ENCODE peak calls at places on chromosomes 7 and 10, in seven cellular contexts. O is OCI-LY7, D is sigmoid colon, X is esophagus muscularis mucosa, B is uterus, E is AG04450, T is gastrocnemius medialis. L is an unnamed sample.

GRCh38 chr7:15315678-15316077 is 246.1 kb downstream of the AGMO start:
- DNase-seq in O (no peak), D (no peak), X (no peak), B (no peak), E (no peak), T (no peak), L (no peak)

GRCh38 chr7:155593455-155594162 is 47.2 kb upstream of the CNPY1 start:
- DNase-seq in O (no peak), D (no peak), X (no peak), B (no peak), E (no peak), T (no peak), L (no peak)

GRCh38 chr7:81501220-81501619 is 268.6 kb downstream of the HGF start:
- DNase-seq in O (peak; percentile 1), D (no peak), X (no peak), B (no peak), E (peak; percentile 23), T (no peak), L (no peak)

GRCh38 chr10:58266826-58267712 is 625 bp downstream of the IPMK start:
- DNase-seq in O (peak; percentile 68), D (peak; percentile 85), X (peak; percentile 92), B (peak; percentile 38), E (no peak), T (peak; percentile 55), L (peak; percentile 62)

GRCh38 chr7:101128040-101128834 is 1.3 kb downstream of the SERPINE1 start:
- DNase-seq in O (no peak), D (no peak), X (no peak), B (no peak), E (no peak), T (no peak), L (no peak)

GRCh38 chr10:51937313-51937712 is 237.9 kb upstream of the CSTF2T start:
- DNase-seq in O (no peak), D (no peak), X (no peak), B (no peak), E (peak; percentile 42), T (no peak), L (no peak)

GRCh38 chr7:6409991-6410693 is 37.6 kb downstream of the DAGLB start:
- DNase-seq in O (no peak), D (no peak), X (no peak), B (no peak), E (no peak), T (no peak), L (no peak)

GRCh38 chr10:81021428-81022129 is 483.9 kb downstream of the SH2D4B start:
- DNase-seq in O (no peak), D (no peak), X (no peak), B (no peak), E (no peak), T (no peak), L (no peak)

GRCh38 chr10:124693801-124694416 is 50.3 kb downstream of the FAM53B start:
- DNase-seq in O (no peak), D (peak; percentile 85), X (no peak), B (no peak), E (no peak), T (peak; percentile 71), L (peak; percentile 69)

GRCh38 chr7:81745706-81746105 is 24.1 kb downstream of the HGF start:
- DNase-seq in O (no peak), D (no peak), X (no peak), B (no peak), E (no peak), T (no peak), L (no peak)

GRCh38 chr10:21281173-21281572 is 244.3 kb downstream of the SKIDA1 start:
- DNase-seq in O (no peak), D (peak; percentile 26), X (no peak), B (no peak), E (no peak), T (no peak), L (no peak)

GRCh38 chr7:37592366-37592765 is 91.2 kb upstream of the GPR141 start:
- DNase-seq in O (no peak), D (no peak), X (no peak), B (no peak), E (no peak), T (no peak), L (no peak)

GRCh38 chr7:69129524-69129923 is 468.8 kb upstream of the AUTS2 start:
- DNase-seq in O (no peak), D (no peak), X (no peak), B (no peak), E (no peak), T (no peak), L (no peak)

GRCh38 chr7:98265841-98266271 is 13.8 kb upstream of the TECPR1 start:
- DNase-seq in O (no peak), D (no peak), X (no peak), B (no peak), E (no peak), T (no peak), L (no peak)

GRCh38 chr10:98855403-98856189 is 380.1 kb downstream of the HPSE2 start:
- DNase-seq in O (no peak), D (no peak), X (no peak), B (no peak), E (no peak), T (no peak), L (no peak)

GRCh38 chr10:68096913-68097509 is 12.3 kb upstream of the MYPN start:
- DNase-seq in O (no peak), D (no peak), X (no peak), B (no peak), E (no peak), T (peak; percentile 85), L (peak; percentile 64)

GRCh38 chr7:148944935-148945934 is 61.1 kb upstream of the EZH2 start:
- DNase-seq in O (no peak), D (no peak), X (no peak), B (no peak), E (peak; percentile 21), T (peak; percentile 20), L (no peak)

GRCh38 chr10:49518982-49519578 is 19.8 kb downstream of the ERCC6 start:
- DNase-seq in O (peak; percentile 53), D (no peak), X (no peak), B (no peak), E (no peak), T (no peak), L (peak; percentile 32)

GRCh38 chr10:118955531-118956252 is 73.8 kb upstream of the NANOS1 start:
- DNase-seq in O (no peak), D (no peak), X (peak; percentile 39), B (no peak), E (no peak), T (no peak), L (no peak)

GRCh38 chr7:42234736-42235135 is 2.3 kb downstream of the GLI3 start:
- DNase-seq in O (no peak), D (no peak), X (no peak), B (no peak), E (no peak), T (no peak), L (no peak)

GRCh38 chr7:42232275-42232674 is 4.7 kb downstream of the GLI3 start:
- DNase-seq in O (no peak), D (peak; percentile 78), X (no peak), B (peak; percentile 62), E (no peak), T (no peak), L (no peak)

GRCh38 chr7:42233166-42233565 is 3.8 kb downstream of the GLI3 start:
- DNase-seq in O (no peak), D (no peak), X (no peak), B (no peak), E (no peak), T (no peak), L (no peak)

GRCh38 chr7:42235734-42236133 is 1.3 kb downstream of the GLI3 start:
- DNase-seq in O (no peak), D (peak; percentile 74), X (no peak), B (peak; percentile 48), E (no peak), T (no peak), L (peak; percentile 12)

GRCh38 chr7:42233939-42234338 is 3.1 kb downstream of the GLI3 start:
- DNase-seq in O (no peak), D (no peak), X (no peak), B (no peak), E (no peak), T (no peak), L (no peak)
- H3K4me3 ChIP-seq in O (no peak overlapping the region), D (peak overlapping the region; percentile 67), X (peak overlapping the region; percentile 85), B (no peak overlapping the region), E (no peak overlapping the region), T (no peak overlapping the region), L (no peak overlapping the region)

GRCh38 chr7:257647-257992 is 32.4 kb upstream of the FOXL3 start:
- DNase-seq in O (no peak), D (no peak), X (no peak), B (no peak), E (no peak), T (no peak), L (no peak)

GRCh38 chr7:255721-256361 is 34.1 kb upstream of the FOXL3 start:
- DNase-seq in O (no peak), D (no peak), X (no peak), B (no peak), E (no peak), T (no peak), L (no peak)

GRCh38 chr7:256461-256940 is 33.5 kb upstream of the FOXL3 start:
- DNase-seq in O (no peak), D (no peak), X (no peak), B (no peak), E (no peak), T (no peak), L (no peak)

GRCh38 chr7:258476-259190 is 31.3 kb upstream of the FOXL3 start:
- DNase-seq in O (no peak), D (no peak), X (no peak), B (no peak), E (no peak), T (no peak), L (no peak)

DNA sequence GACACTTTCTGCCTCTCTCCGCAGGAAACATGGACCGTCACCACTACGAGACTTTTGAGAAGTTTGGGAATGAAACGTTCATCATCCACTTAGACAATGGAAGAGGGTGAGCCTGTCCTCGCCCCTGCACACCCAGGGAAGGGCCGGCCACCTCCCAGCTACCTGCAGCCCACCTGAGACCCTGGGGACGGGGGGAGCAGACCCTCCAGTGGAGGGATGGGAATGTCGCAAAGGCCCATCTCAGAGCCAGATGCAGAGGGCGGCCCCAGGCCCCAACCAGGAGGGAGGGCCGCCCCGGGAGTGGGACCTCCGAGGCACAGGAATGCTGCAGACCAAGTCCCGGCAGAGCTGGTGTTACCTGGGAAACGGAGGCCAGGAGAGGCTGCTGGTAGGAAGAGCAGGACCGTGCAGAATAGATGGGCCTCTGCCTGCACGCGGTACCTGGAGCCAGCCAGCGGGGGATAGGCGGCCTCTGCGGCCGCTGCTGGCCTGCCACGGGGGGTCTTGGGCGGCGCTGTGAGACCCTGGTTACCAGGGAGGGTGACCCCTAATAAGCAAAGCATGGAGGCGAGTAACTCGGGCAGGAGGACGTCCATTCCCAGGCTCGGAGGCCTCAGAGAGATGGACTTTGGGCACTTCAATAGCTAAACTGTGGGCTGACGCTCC is 32.9 kb upstream of the FOXL3 start:
- DNase-seq in O (no peak), D (no peak), X (no peak), B (no peak), E (no peak), T (no peak), L (no peak)
- H3K9me3 ChIP-seq in O (peaks cover 12% of the 10 kb centered on the region), D (no peaks in the 10 kb centered on the region), X (no peaks in the 10 kb centered on the region), B (no peaks in the 10 kb centered on the region), E (peaks cover 95% of the 10 kb centered on the region), T (no peaks in the 10 kb centered on the region), L (no peaks in the 10 kb centered on the region)

GRCh38 chr10:93076871-93077270 is 3.2 kb downstream of the CYP26A1 start:
- DNase-seq in O (no peak), D (no peak), X (no peak), B (no peak), E (no peak), T (no peak), L (no peak)
- H3K4me3 ChIP-seq in O (no peak overlapping the region), D (no peak overlapping the region), X (no peak overlapping the region), B (no peak overlapping the region), E (no peak overlapping the region), T (no peak overlapping the region), L (no peak overlapping the region)

GRCh38 chr10:15420858-15421257 is 49.8 kb upstream of the FAM171A1 start:
- DNase-seq in O (no peak), D (no peak), X (no peak), B (no peak), E (no peak), T (no peak), L (no peak)
- H3K9me3 ChIP-seq in O (no peaks in the 10 kb centered on the region), D (no peaks in the 10 kb centered on the region), X (no peaks in the 10 kb centered on the region), B (no peaks in the 10 kb centered on the region), E (no peaks in the 10 kb centered on the region), T (no peaks in the 10 kb centered on the region), L (no peaks in the 10 kb centered on the region)